ENCODE peak calls at places on chromosomes 4 and X, in eight cellular contexts. R is transverse colon, J is endothelial cell of umbilical vein, D is HFFc6, X is fibroblast of the aortic adventitia, M is glutamatergic neuron, B is stomach, Q is adrenal gland. K is an unnamed sample.

GRCh38 chr4:105921301-105921700 is 26.0 kb downstream of the NPNT start:
- DNase-seq in R (no peak), J (no peak), D (no peak), X (no peak), M (no peak), B (no peak), Q (no peak), K (no peak)

GRCh38 chr4:74117024-74117534 is 18.1 kb upstream of the CXCL2 start:
- DNase-seq in R (peak), J (peak), D (peak), X (peak), M (no peak), B (peak), Q (peak), K (peak)

GRCh38 chrX:145817299-145817665 is 347 bp upstream of the SLITRK2 start:
- DNase-seq in R (no peak), J (no peak), D (no peak), X (no peak), M (no peak), B (no peak), Q (no peak), K (no peak)

GRCh38 chrX:119826399-119826959 is 26.3 kb downstream of the UPF3B start:
- DNase-seq in R (no peak), J (peak), D (peak), X (peak), M (no peak), B (no peak), Q (no peak), K (no peak)

GRCh38 chr4:4383085-4383484 is 3.8 kb upstream of the NSG1 start:
- DNase-seq in R (no peak), J (no peak), D (no peak), X (no peak), M (no peak), B (no peak), Q (no peak), K (no peak)

GRCh38 chrX:15718283-15718970 is 19.6 kb upstream of the CA5B start:
- DNase-seq in R (no peak), J (no peak), D (no peak), X (no peak), M (no peak), B (no peak), Q (no peak), K (no peak)

GRCh38 chr4:77089880-77090279 is 14.1 kb upstream of the CCNI start:
- DNase-seq in R (no peak), J (no peak), D (no peak), X (no peak), M (no peak), B (no peak), Q (no peak), K (no peak)

GRCh38 chrX:40094900-40095587 is 2.7 kb downstream of the BCOR start:
- DNase-seq in R (no peak), J (peak), D (no peak), X (no peak), M (no peak), B (no peak), Q (no peak), K (peak)

GRCh38 chr4:156593464-156593863 is 378.1 kb downstream of the PDGFC start:
- DNase-seq in R (no peak), J (no peak), D (no peak), X (peak), M (no peak), B (no peak), Q (no peak), K (no peak)

GRCh38 chrX:44035576-44035975 is 62.4 kb upstream of the NDP start:
- DNase-seq in R (no peak), J (no peak), D (no peak), X (peak), M (no peak), B (no peak), Q (no peak), K (no peak)

GRCh38 chrX:106862972-106863688 is 40.0 kb downstream of the RIPPLY1 start:
- DNase-seq in R (peak), J (peak), D (no peak), X (no peak), M (peak), B (peak), Q (no peak), K (peak)

GRCh38 chr4:175789632-175790031 is 22.4 kb downstream of the GPM6A start:
- DNase-seq in R (no peak), J (no peak), D (no peak), X (no peak), M (no peak), B (no peak), Q (no peak), K (no peak)

GRCh38 chrX:154426916-154427792 is 1.3 kb upstream of the ATP6AP1 start:
- DNase-seq in R (no peak), J (no peak), D (no peak), X (no peak), M (no peak), B (no peak), Q (no peak), K (no peak)

GRCh38 chr4:93658443-93658842 is 170.1 kb upstream of the ATOH1 start:
- DNase-seq in R (no peak), J (no peak), D (no peak), X (no peak), M (no peak), B (no peak), Q (no peak), K (no peak)

GRCh38 chrX:43481601-43482000 is 174.5 kb upstream of the MAOA start:
- DNase-seq in R (no peak), J (no peak), D (no peak), X (no peak), M (no peak), B (no peak), Q (no peak), K (no peak)

GRCh38 chr4:54277691-54278090 is 48.6 kb downstream of the PDGFRA start:
- DNase-seq in R (no peak), J (peak), D (peak), X (peak), M (no peak), B (no peak), Q (peak), K (no peak)

GRCh38 chrX:11913001-11913400 is 155.0 kb downstream of the MSL3 start:
- DNase-seq in R (no peak), J (no peak), D (no peak), X (peak), M (no peak), B (no peak), Q (no peak), K (no peak)

GRCh38 chrX:34656467-34656841 is 631 bp downstream of the TMEM47 start:
- DNase-seq in R (no peak), J (peak), D (no peak), X (no peak), M (no peak), B (no peak), Q (no peak), K (peak)

GRCh38 chr4:8595237-8596087 is 2.9 kb downstream of the CPZ start:
- DNase-seq in R (peak), J (no peak), D (no peak), X (peak), M (no peak), B (no peak), Q (no peak), K (no peak)

GRCh38 chrX:46811101-46811500 is 25.7 kb upstream of the RP2 start:
- DNase-seq in R (no peak), J (peak), D (no peak), X (peak), M (no peak), B (no peak), Q (no peak), K (no peak)

GRCh38 chr4:100288167-100288566 is 97.9 kb upstream of the DDIT4L start:
- DNase-seq in R (no peak), J (no peak), D (peak), X (peak), M (no peak), B (no peak), Q (no peak), K (no peak)

GRCh38 chr4:100289980-100290379 is 99.7 kb upstream of the DDIT4L start:
- DNase-seq in R (no peak), J (peak), D (no peak), X (peak), M (no peak), B (no peak), Q (no peak), K (no peak)

GRCh38 chr4:100290585-100290984 is 100.3 kb upstream of the DDIT4L start:
- DNase-seq in R (no peak), J (no peak), D (peak), X (peak), M (no peak), B (no peak), Q (no peak), K (no peak)

GRCh38 chr4:100288811-100289529 is 98.7 kb upstream of the DDIT4L start:
- DNase-seq in R (no peak), J (no peak), D (peak), X (peak), M (no peak), B (no peak), Q (no peak), K (no peak)

GRCh38 chr4:100289530-100289888 is 99.2 kb upstream of the DDIT4L start:
- DNase-seq in R (no peak), J (peak), D (peak), X (peak), M (no peak), B (no peak), Q (no peak), K (no peak)
- TF ChIP-seq CTCF in R (no peak), J (no peak), D (no peak), X (no peak), M (no peak), B (no peak), Q (no peak), K (no peak)

GRCh38 chrX:3191821-3192220 is 150.6 kb downstream of the ARSF start:
- DNase-seq in R (no peak), J (no peak), D (no peak), X (no peak), M (no peak), B (no peak), Q (no peak), K (no peak)
- TF ChIP-seq CTCF in R (no peak), J (no peak), D (no peak), X (no peak), M (no peak), B (no peak), Q (no peak), K (no peak)

GRCh38 chrX:63810746-63811145 is 25.7 kb upstream of the ARHGEF9 start:
- DNase-seq in R (no peak), J (no peak), D (no peak), X (no peak), M (no peak), B (no peak), Q (no peak), K (no peak)

GRCh38 chrX:63809158-63809557 is 24.1 kb upstream of the ARHGEF9 start:
- DNase-seq in R (no peak), J (no peak), D (no peak), X (no peak), M (no peak), B (no peak), Q (no peak), K (no peak)

DNA sequence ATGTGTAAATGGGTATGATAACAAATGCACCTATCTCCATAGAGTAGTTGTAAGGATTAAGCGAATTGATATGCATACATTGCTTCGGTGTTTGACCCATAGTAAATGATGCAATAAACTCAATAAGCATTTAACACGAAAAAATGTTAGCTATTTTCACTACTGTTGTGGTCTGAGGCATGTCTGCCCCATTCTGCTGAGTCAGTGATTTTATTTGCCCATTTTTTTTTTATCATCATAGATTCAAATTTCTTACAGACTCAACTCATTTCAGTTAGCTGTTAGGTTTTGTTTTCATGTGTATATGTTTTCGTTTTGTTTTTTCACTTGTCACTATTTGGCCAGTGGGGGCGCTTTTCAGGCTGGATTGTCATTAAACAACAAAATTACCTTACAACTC is 27.8 kb upstream of the ARHGEF9 start:
- DNase-seq in R (no peak), J (no peak), D (no peak), X (no peak), M (no peak), B (no peak), Q (no peak), K (no peak)
- TF ChIP-seq CTCF in R (no peak), J (no peak), D (peak), X (no peak), M (no peak), B (no peak), Q (no peak), K (no peak)

GRCh38 chr4:184417802-184418511 is 56.4 kb downstream of the IRF2 start:
- DNase-seq in R (no peak), J (peak), D (peak), X (peak), M (no peak), B (no peak), Q (no peak), K (no peak)
- TF ChIP-seq CTCF in R (no peak), J (no peak), D (no peak), X (peak), M (no peak), B (no peak), Q (no peak), K (no peak)

DNA sequence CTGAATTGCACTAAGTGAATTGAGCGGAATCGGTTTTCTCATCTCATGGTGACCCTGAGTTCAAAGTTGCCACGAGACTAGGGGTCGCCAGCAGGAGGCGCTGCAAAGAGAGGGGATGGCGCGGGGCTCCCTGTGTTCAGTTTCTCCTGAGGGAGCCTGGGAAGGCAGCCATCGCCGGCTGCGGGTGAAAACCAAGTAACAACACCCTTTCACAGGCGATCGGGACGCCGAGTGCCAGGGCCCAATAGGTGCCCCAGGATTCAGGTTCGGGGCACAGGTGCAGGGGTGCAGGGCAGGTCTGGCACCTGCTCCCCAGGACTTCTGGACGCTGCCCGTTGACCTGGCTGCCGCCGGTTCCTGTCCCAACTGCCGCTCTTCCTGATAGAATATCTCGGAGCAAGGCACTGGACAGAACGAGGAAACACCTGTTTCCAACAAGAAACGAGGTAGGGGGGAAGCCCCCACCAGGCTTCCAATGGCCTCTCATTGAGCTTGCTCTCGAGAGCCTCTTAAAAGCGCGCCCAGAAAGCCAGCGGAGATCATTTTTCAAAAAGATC is 1.1 kb upstream of the FGF16 start:
- DNase-seq in R (peak), J (peak), D (no peak), X (no peak), M (peak), B (no peak), Q (no peak), K (peak)
- TF ChIP-seq CTCF in R (no peak), J (peak), D (peak), X (peak), M (peak), B (no peak), Q (no peak), K (no peak)

K was measured in mucosa of descending colon.